ENCODE peak calls at places on chromosomes 1 and 21, in six cellular contexts. Y is stomach, O is heart left ventricle, B is Caki2, T is GM13976, E is AG04450. D is an unnamed sample.

GRCh38 chr1:112849967-112850641 is 105.9 kb downstream of the SLC16A1 start:
- DNase-seq in Y (no peak), O (no peak), B (no peak), T (no peak), E (no peak), D (peak)

GRCh38 chr1:95176859-95177258 is 57.2 kb upstream of the RWDD3 start:
- DNase-seq in Y (no peak), O (no peak), B (no peak), T (no peak), E (no peak), D (no peak)

GRCh38 chr1:53413175-53414001 is 45.8 kb upstream of the DMRTB1 start:
- DNase-seq in Y (no peak), O (no peak), B (peak), T (peak), E (peak), D (no peak)

GRCh38 chr1:196142111-196142510 is 466.1 kb downstream of the KCNT2 start:
- DNase-seq in Y (no peak), O (no peak), B (no peak), T (no peak), E (no peak), D (no peak)

GRCh38 chr1:221840511-221841243 is 98.8 kb upstream of the DUSP10 start:
- DNase-seq in Y (no peak), O (peak), B (peak), T (no peak), E (no peak), D (no peak)

GRCh38 chr1:82801151-82801550 is 1000.4 kb downstream of the ADGRL2 start:
- DNase-seq in Y (no peak), O (no peak), B (no peak), T (no peak), E (no peak), D (no peak)

GRCh38 chr1:165494949-165495810 is 48.6 kb upstream of the LRRC52 start:
- DNase-seq in Y (no peak), O (no peak), B (no peak), T (no peak), E (no peak), D (no peak)

GRCh38 chr21:33843216-33843615 is 72.4 kb downstream of the ATP5PO start:
- DNase-seq in Y (no peak), O (no peak), B (no peak), T (no peak), E (no peak), D (no peak)

GRCh38 chr1:14552246-14552970 is 46.1 kb upstream of the KAZN start:
- DNase-seq in Y (no peak), O (no peak), B (peak), T (no peak), E (no peak), D (peak)

GRCh38 chr1:44874155-44874554 is 31.1 kb upstream of the PTCH2 start:
- DNase-seq in Y (no peak), O (no peak), B (no peak), T (no peak), E (no peak), D (no peak)

GRCh38 chr1:1914842-1915692 is at the start of gene CALML6:
- DNase-seq in Y (no peak), O (peak), B (no peak), T (no peak), E (no peak), D (no peak)

GRCh38 chr1:55334140-55334539 is 119.0 kb upstream of the USP24 start:
- DNase-seq in Y (no peak), O (no peak), B (no peak), T (no peak), E (no peak), D (no peak)

GRCh38 chr21:40315647-40316046 is 448.4 kb downstream of the PCP4 start:
- DNase-seq in Y (no peak), O (no peak), B (no peak), T (no peak), E (no peak), D (no peak)

GRCh38 chr1:160429125-160429551 is 28.8 kb downstream of the VANGL2 start:
- DNase-seq in Y (peak), O (no peak), B (no peak), T (peak), E (no peak), D (no peak)

GRCh38 chr21:34935452-34935851 is 113.7 kb downstream of the RUNX1 start:
- DNase-seq in Y (no peak), O (no peak), B (no peak), T (no peak), E (no peak), D (no peak)

GRCh38 chr1:204624631-204625216 is 60.8 kb downstream of the LRRN2 start:
- DNase-seq in Y (no peak), O (no peak), B (no peak), T (no peak), E (no peak), D (no peak)

GRCh38 chr1:95655321-95656020 is 421.5 kb downstream of the RWDD3 start:
- DNase-seq in Y (no peak), O (no peak), B (no peak), T (no peak), E (no peak), D (no peak)

GRCh38 chr1:97668945-97669344 is 251.9 kb downstream of the DPYD start:
- DNase-seq in Y (no peak), O (no peak), B (peak), T (no peak), E (no peak), D (no peak)

GRCh38 chr1:115337633-115338456 is at the start of gene NGF:
- DNase-seq in Y (no peak), O (peak), B (no peak), T (peak), E (peak), D (peak)

GRCh38 chr1:230167419-230167852 is 100.4 kb downstream of the GALNT2 start:
- DNase-seq in Y (no peak), O (no peak), B (peak), T (peak), E (no peak), D (peak)

GRCh38 chr1:41325801-41326200 is 35.4 kb upstream of the FOXO6 start:
- DNase-seq in Y (no peak), O (no peak), B (no peak), T (no peak), E (no peak), D (no peak)

GRCh38 chr1:201718346-201719202 is 110.4 kb upstream of the IPO9 start:
- DNase-seq in Y (no peak), O (no peak), B (no peak), T (no peak), E (no peak), D (no peak)

GRCh38 chr1:157574836-157575235 is 22.5 kb upstream of the FCRL5 start:
- DNase-seq in Y (no peak), O (no peak), B (no peak), T (no peak), E (no peak), D (no peak)

GRCh38 chr1:4770713-4771112 is 116.3 kb downstream of the AJAP1 start:
- DNase-seq in Y (no peak), O (no peak), B (no peak), T (no peak), E (no peak), D (no peak)

GRCh38 chr1:29050141-29050540 is 73.6 kb downstream of the TMEM200B start:
- DNase-seq in Y (no peak), O (no peak), B (no peak), T (no peak), E (no peak), D (no peak)

GRCh38 chr21:41834926-41835663 is 44.0 kb downstream of the PRDM15 start:
- DNase-seq in Y (no peak), O (no peak), B (no peak), T (no peak), E (no peak), D (no peak)

GRCh38 chr1:74681449-74681848 is 7.9 kb upstream of the ERICH3 start:
- DNase-seq in Y (no peak), O (no peak), B (no peak), T (peak), E (no peak), D (no peak)

GRCh38 chr1:225329041-225329440 is 98.8 kb downstream of the LBR start:
- DNase-seq in Y (no peak), O (no peak), B (no peak), T (no peak), E (no peak), D (no peak)

GRCh38 chr1:15966081-15966955 is 9.6 kb downstream of the ZBTB17 start:
- DNase-seq in Y (peak), O (no peak), B (no peak), T (peak), E (no peak), D (no peak)

GRCh38 chr1:113205980-113206766 is 133.2 kb downstream of the LRIG2 start:
- DNase-seq in Y (no peak), O (no peak), B (peak), T (no peak), E (no peak), D (no peak)

GRCh38 chr1:26993237-26994019 is at the start of gene TRNP1:
- DNase-seq in Y (peak), O (peak), B (peak), T (peak), E (no peak), D (peak)

GRCh38 chr1:237032029-237032428 is 10.0 kb upstream of the RYR2 start:
- DNase-seq in Y (no peak), O (no peak), B (no peak), T (no peak), E (no peak), D (no peak)

GRCh38 chr1:230176871-230177411 is 109.9 kb downstream of the GALNT2 start:
- DNase-seq in Y (no peak), O (peak), B (no peak), T (no peak), E (no peak), D (peak)

GRCh38 chr1:77197351-77197750 is 21.9 kb downstream of the PIGK start:
- DNase-seq in Y (no peak), O (no peak), B (no peak), T (no peak), E (no peak), D (no peak)

GRCh38 chr1:214290399-214291037 is 9.6 kb downstream of the SMYD2 start:
- DNase-seq in Y (no peak), O (no peak), B (no peak), T (no peak), E (no peak), D (no peak)

GRCh38 chr1:109944541-109944940 is 33.9 kb downstream of the CSF1 start:
- DNase-seq in Y (no peak), O (no peak), B (no peak), T (no peak), E (no peak), D (no peak)

GRCh38 chr21:43965911-43966585 is 46.1 kb upstream of the TRAPPC10 start:
- DNase-seq in Y (no peak), O (no peak), B (no peak), T (no peak), E (no peak), D (no peak)

GRCh38 chr21:20997633-20998455 is at the start of gene NCAM2:
- DNase-seq in Y (peak), O (peak), B (no peak), T (peak), E (peak), D (peak)

GRCh38 chr21:29102791-29103257 is 27.6 kb upstream of the MAP3K7CL start:
- DNase-seq in Y (no peak), O (no peak), B (no peak), T (no peak), E (no peak), D (no peak)